ENCODE peak calls at places on chromosomes 11 and 22, in six cellular contexts. R is endothelial cell; L is Panc1; D is stimulated activated CD4-positive, alpha-beta T cell treated with anti-CD3 and anti-CD28 coated beads, Interleukin-15, amount 100 ng/mL, for 1 hour; I is tibial nerve; A is bronchial epithelial cell. B is an unnamed sample.

GRCh38 chr11:3849297-3849874 is 6.1 kb upstream of the STIM1 start:
- DNase-seq in R (peak), L (no peak), D (no peak), I (peak), A (peak), B (no peak)

GRCh38 chr11:128422576-128423370 is 164.6 kb downstream of the ETS1 start:
- DNase-seq in R (no peak), L (no peak), D (peak), I (no peak), A (no peak), B (no peak)

GRCh38 chr11:92415246-92415645 is 190.6 kb downstream of the FAT3 start:
- DNase-seq in R (no peak), L (no peak), D (no peak), I (no peak), A (no peak), B (no peak)

GRCh38 chr11:16959528-16960100 is 54.6 kb downstream of the PLEKHA7 start:
- DNase-seq in R (no peak), L (no peak), D (no peak), I (no peak), A (no peak), B (no peak)

GRCh38 chr11:72409458-72409857 is 24.9 kb downstream of the CLPB start:
- DNase-seq in R (no peak), L (no peak), D (no peak), I (no peak), A (no peak), B (no peak)

GRCh38 chr11:131351848-131352247 is 18.6 kb upstream of the NTM start:
- DNase-seq in R (no peak), L (no peak), D (no peak), I (no peak), A (no peak), B (no peak)

GRCh38 chr11:124518900-124519541 is 24.4 kb downstream of the OR8B12 start:
- DNase-seq in R (no peak), L (no peak), D (no peak), I (no peak), A (peak), B (no peak)

GRCh38 chr22:49491726-49492125 is 335.9 kb downstream of the BRD1 start:
- DNase-seq in R (no peak), L (no peak), D (no peak), I (no peak), A (no peak), B (no peak)

GRCh38 chr22:46025973-46026906 is 49.3 kb upstream of the WNT7B start:
- DNase-seq in R (no peak), L (no peak), D (no peak), I (no peak), A (no peak), B (peak)

GRCh38 chr22:29480512-29481264 is 670 bp downstream of the NEFH start:
- DNase-seq in R (peak), L (no peak), D (peak), I (no peak), A (peak), B (peak)

GRCh38 chr11:61162092-61162935 is 1.1 kb upstream of the VPS37C start:
- DNase-seq in R (no peak), L (no peak), D (no peak), I (no peak), A (peak), B (peak)

GRCh38 chr11:110818032-110818687 is 105.9 kb upstream of the ARHGAP20 start:
- DNase-seq in R (no peak), L (no peak), D (no peak), I (no peak), A (peak), B (no peak)

GRCh38 chr11:25758145-25758661 is 573.7 kb upstream of the ANO3 start:
- DNase-seq in R (no peak), L (no peak), D (no peak), I (no peak), A (no peak), B (no peak)

GRCh38 chr11:29214833-29215232 is 802.0 kb downstream of the KCNA4 start:
- DNase-seq in R (no peak), L (no peak), D (no peak), I (no peak), A (peak), B (no peak)

GRCh38 chr11:914204-914603 is 3.6 kb upstream of the CHID1 start:
- DNase-seq in R (no peak), L (no peak), D (no peak), I (no peak), A (no peak), B (no peak)